ENCODE peak calls at places on chromosomes 3 and 15, in seven cellular contexts. K is body of pancreas, L is skeletal muscle cell, P is adipocyte, C is NCI-H345, Y is fibroblast of the aortic adventitia, S is hepatocyte. E is an unnamed sample.

GRCh38 chr3:148083501-148084267 is 614.0 kb upstream of the AGTR1 start:
- DNase-seq in K (no peak), L (no peak), P (no peak), C (no peak), Y (no peak), S (no peak), E (no peak)

GRCh38 chr15:30859091-30859874 is 44.4 kb upstream of the FAN1 start:
- DNase-seq in K (no peak), L (peak), P (peak), C (no peak), Y (peak), S (peak), E (no peak)

GRCh38 chr3:4247391-4247790 is 55.8 kb upstream of the SETMAR start:
- DNase-seq in K (no peak), L (no peak), P (no peak), C (no peak), Y (no peak), S (no peak), E (no peak)

GRCh38 chr15:77107531-77108355 is 36.8 kb upstream of the TSPAN3 start:
- DNase-seq in K (peak), L (no peak), P (peak), C (peak), Y (peak), S (peak), E (no peak)

GRCh38 chr3:195131149-195131548 is 139.8 kb downstream of the XXYLT1 start:
- DNase-seq in K (no peak), L (no peak), P (no peak), C (no peak), Y (no peak), S (no peak), E (no peak)

GRCh38 chr3:111548060-111548459 is 6.1 kb downstream of the CD96 start:
- DNase-seq in K (no peak), L (no peak), P (no peak), C (no peak), Y (no peak), S (no peak), E (no peak)

GRCh38 chr15:60376677-60377095 is 21.1 kb downstream of the ANXA2 start:
- DNase-seq in K (no peak), L (no peak), P (no peak), C (no peak), Y (no peak), S (no peak), E (no peak)

GRCh38 chr3:193680220-193680619 is 87.2 kb downstream of the OPA1 start:
- DNase-seq in K (no peak), L (peak), P (peak), C (no peak), Y (no peak), S (no peak), E (no peak)

GRCh38 chr3:159082514-159082913 is 280.7 kb downstream of the MFSD1 start:
- DNase-seq in K (no peak), L (peak), P (peak), C (no peak), Y (no peak), S (no peak), E (no peak)

GRCh38 chr3:115989927-115990326 is 366.6 kb downstream of the GAP43 start:
- DNase-seq in K (no peak), L (no peak), P (peak), C (no peak), Y (peak), S (no peak), E (no peak)

GRCh38 chr3:8805774-8806173 is 36.4 kb upstream of the OXTR start:
- DNase-seq in K (no peak), L (no peak), P (no peak), C (no peak), Y (no peak), S (no peak), E (no peak)

GRCh38 chr15:42059661-42060476 is 34.5 kb downstream of the PLA2G4D start:
- DNase-seq in K (peak), L (no peak), P (peak), C (peak), Y (peak), S (peak), E (peak)

GRCh38 chr3:139448104-139448503 is 28.2 kb downstream of the RBP2 start:
- DNase-seq in K (peak), L (peak), P (no peak), C (no peak), Y (no peak), S (no peak), E (no peak)

GRCh38 chr15:89178307-89178977 is 42.9 kb downstream of the RLBP1 start:
- DNase-seq in K (no peak), L (no peak), P (no peak), C (no peak), Y (no peak), S (no peak), E (no peak)

GRCh38 chr3:9071982-9072666 is 108.9 kb upstream of the RAD18 start:
- DNase-seq in K (no peak), L (no peak), P (no peak), C (no peak), Y (no peak), S (no peak), E (no peak)

GRCh38 chr3:80663426-80663825 is 895.6 kb upstream of the ROBO1 start:
- DNase-seq in K (no peak), L (no peak), P (no peak), C (no peak), Y (no peak), S (no peak), E (no peak)

GRCh38 chr3:143832433-143832832 is 15.8 kb downstream of the SLC9A9 start:
- DNase-seq in K (no peak), L (no peak), P (no peak), C (no peak), Y (peak), S (no peak), E (no peak)

GRCh38 chr3:129398803-129399144 is 29.7 kb downstream of the EFCAB12 start:
- DNase-seq in K (peak), L (no peak), P (peak), C (peak), Y (no peak), S (peak), E (no peak)

GRCh38 chr15:70492240-70493177 is 270.8 kb downstream of the UACA start:
- DNase-seq in K (peak), L (peak), P (peak), C (no peak), Y (peak), S (peak), E (no peak)

E was measured in coronary artery.